ENCODE peak calls at places on chromosomes 3 and 15, in seven cellular contexts. C is body of pancreas, R is adrenal gland, T is upper lobe of right lung, V is psoas muscle, G is endodermal cell, S is A549. J is an unnamed sample.
A peak's percentile ranks its signal among the peaks of the same experiment; 100 is the strongest.

GRCh38 chr3:155179966-155180757 is 100.0 kb downstream of the MME start:
- DNase-seq in C (no peak), R (no peak), T (no peak), V (no peak), G (no peak), S (no peak), J (no peak)

GRCh38 chr15:65421360-65422215 is 1.2 kb downstream of the IGDCC4 start:
- DNase-seq in C (peak; percentile 20), R (peak; percentile 67), T (no peak), V (peak; percentile 65), G (peak; percentile 98), S (no peak), J (peak; percentile 65)

GRCh38 chr3:134708025-134708597 is 57.3 kb upstream of the KY start:
- DNase-seq in C (no peak), R (no peak), T (no peak), V (no peak), G (no peak), S (no peak), J (no peak)

GRCh38 chr3:99248913-99249312 is 347.4 kb upstream of the DCBLD2 start:
- DNase-seq in C (no peak), R (no peak), T (no peak), V (no peak), G (no peak), S (no peak), J (no peak)

GRCh38 chr3:25576146-25576545 is 88.6 kb downstream of the TOP2B start:
- DNase-seq in C (no peak), R (no peak), T (no peak), V (no peak), G (no peak), S (no peak), J (no peak)

GRCh38 chr3:122235147-122235546 is 51.7 kb downstream of the CASR start:
- DNase-seq in C (no peak), R (no peak), T (no peak), V (no peak), G (no peak), S (no peak), J (no peak)

GRCh38 chr3:41701196-41701698 is 260.7 kb downstream of the ULK4 start:
- DNase-seq in C (no peak), R (no peak), T (no peak), V (no peak), G (no peak), S (no peak), J (no peak)

GRCh38 chr3:101255441-101255840 is 64.9 kb downstream of the IMPG2 start:
- DNase-seq in C (no peak), R (no peak), T (no peak), V (no peak), G (no peak), S (no peak), J (no peak)

GRCh38 chr3:49759226-49759625 is 27.1 kb downstream of the IP6K1 start:
- DNase-seq in C (no peak), R (no peak), T (no peak), V (no peak), G (no peak), S (no peak), J (no peak)

GRCh38 chr3:125271127-125271526 is 58.6 kb upstream of the SLC12A8 start:
- DNase-seq in C (no peak), R (no peak), T (no peak), V (no peak), G (peak; percentile 40), S (no peak), J (no peak)

GRCh38 chr3:18720543-18720942 is 295.4 kb upstream of the SATB1 start:
- DNase-seq in C (no peak), R (no peak), T (no peak), V (no peak), G (no peak), S (no peak), J (no peak)

GRCh38 chr15:87348746-87349145 is 907.8 kb downstream of the NTRK3 start:
- DNase-seq in C (no peak), R (no peak), T (no peak), V (no peak), G (peak; percentile 47), S (peak; percentile 11), J (no peak)

GRCh38 chr3:145936986-145937385 is 224.0 kb downstream of the PLOD2 start:
- DNase-seq in C (no peak), R (no peak), T (no peak), V (no peak), G (no peak), S (no peak), J (no peak)

GRCh38 chr3:54936561-54936960 is 8.7 kb upstream of the LRTM1 start:
- DNase-seq in C (no peak), R (no peak), T (no peak), V (no peak), G (no peak), S (no peak), J (no peak)

GRCh38 chr3:99049164-99049563 is 147.7 kb upstream of the DCBLD2 start:
- DNase-seq in C (no peak), R (no peak), T (no peak), V (no peak), G (no peak), S (no peak), J (no peak)

GRCh38 chr15:66014639-66015182 is 145.4 kb downstream of the RAB11A start:
- DNase-seq in C (no peak), R (no peak), T (no peak), V (no peak), G (no peak), S (no peak), J (no peak)

GRCh38 chr3:17581421-17582080 is 160.9 kb downstream of the TBC1D5 start:
- DNase-seq in C (no peak), R (no peak), T (no peak), V (no peak), G (no peak), S (no peak), J (no peak)

GRCh38 chr3:139127101-139127500 is 82.4 kb upstream of the PRR23C start:
- DNase-seq in C (no peak), R (peak; percentile 55), T (no peak), V (no peak), G (no peak), S (no peak), J (no peak)

GRCh38 chr3:66476852-66477381 is 23.9 kb downstream of the LRIG1 start:
- DNase-seq in C (peak; percentile 42), R (no peak), T (no peak), V (no peak), G (no peak), S (no peak), J (no peak)

GRCh38 chr3:55877703-55878102 is 390.6 kb upstream of the WNT5A start:
- DNase-seq in C (no peak), R (no peak), T (no peak), V (no peak), G (no peak), S (no peak), J (no peak)

GRCh38 chr3:40317061-40317676 is 7.7 kb downstream of the EIF1B start:
- DNase-seq in C (peak; percentile 69), R (peak; percentile 50), T (no peak), V (no peak), G (peak; percentile 63), S (peak; percentile 58), J (no peak)

GRCh38 chr15:58486564-58486963 is 54.8 kb downstream of the LIPC start:
- DNase-seq in C (no peak), R (no peak), T (no peak), V (no peak), G (no peak), S (no peak), J (no peak)
- H3K27ac ChIP-seq in C (no peak overlapping the region), R (no peak overlapping the region), T (no peak overlapping the region), V (no peak overlapping the region), G (no peak overlapping the region), S (no peak overlapping the region), J (no peak overlapping the region)

GRCh38 chr3:29333520-29333919 is 52.6 kb downstream of the RBMS3 start:
- DNase-seq in C (no peak), R (no peak), T (no peak), V (no peak), G (no peak), S (no peak), J (no peak)

GRCh38 chr3:29334652-29335189 is 53.9 kb downstream of the RBMS3 start:
- DNase-seq in C (no peak), R (no peak), T (no peak), V (no peak), G (no peak), S (no peak), J (no peak)

GRCh38 chr3:29331035-29331434 is 50.2 kb downstream of the RBMS3 start:
- DNase-seq in C (no peak), R (no peak), T (no peak), V (no peak), G (no peak), S (no peak), J (no peak)

GRCh38 chr3:29329986-29330514 is 49.2 kb downstream of the RBMS3 start:
- DNase-seq in C (no peak), R (no peak), T (no peak), V (no peak), G (no peak), S (peak; percentile 14), J (no peak)

GRCh38 chr3:29331830-29332637 is 51.2 kb downstream of the RBMS3 start:
- DNase-seq in C (no peak), R (no peak), T (no peak), V (no peak), G (no peak), S (peak; percentile 31), J (no peak)
- H3K4me1 ChIP-seq in C (no peaks in the 10 kb centered on the region), R (peaks cover 60% of the 10 kb centered on the region), T (peaks cover 39% of the 10 kb centered on the region), V (peaks cover 68% of the 10 kb centered on the region), G (peaks cover 3% of the 10 kb centered on the region), S (peaks cover 77% of the 10 kb centered on the region), J (peaks cover 49% of the 10 kb centered on the region)

DNA sequence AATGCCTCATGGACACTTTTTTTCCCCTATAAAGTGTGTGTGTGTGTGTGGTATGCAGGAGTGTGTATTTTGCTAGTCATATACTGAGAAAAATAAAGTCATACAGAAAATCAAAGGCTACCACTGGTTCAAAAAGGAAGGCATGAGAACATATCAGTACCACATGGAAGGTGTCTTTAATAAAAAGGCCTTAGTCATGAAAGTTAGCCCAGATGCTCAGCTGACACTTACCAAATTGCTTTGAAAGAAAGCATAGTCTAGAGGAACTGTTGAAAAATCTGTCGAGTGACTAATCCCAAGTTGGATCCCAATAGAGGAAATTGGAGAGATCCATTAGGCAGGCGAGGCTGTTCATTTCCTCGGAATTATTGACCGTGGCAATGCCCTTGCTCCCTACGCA is 432.9 kb upstream of the CFAP20DC start:
- DNase-seq in C (no peak), R (no peak), T (no peak), V (no peak), G (no peak), S (no peak), J (no peak)
- H3K27ac ChIP-seq in C (peak overlapping the region; percentile 5), R (no peak overlapping the region), T (no peak overlapping the region), V (no peak overlapping the region), G (no peak overlapping the region), S (no peak overlapping the region), J (no peak overlapping the region)

DNA sequence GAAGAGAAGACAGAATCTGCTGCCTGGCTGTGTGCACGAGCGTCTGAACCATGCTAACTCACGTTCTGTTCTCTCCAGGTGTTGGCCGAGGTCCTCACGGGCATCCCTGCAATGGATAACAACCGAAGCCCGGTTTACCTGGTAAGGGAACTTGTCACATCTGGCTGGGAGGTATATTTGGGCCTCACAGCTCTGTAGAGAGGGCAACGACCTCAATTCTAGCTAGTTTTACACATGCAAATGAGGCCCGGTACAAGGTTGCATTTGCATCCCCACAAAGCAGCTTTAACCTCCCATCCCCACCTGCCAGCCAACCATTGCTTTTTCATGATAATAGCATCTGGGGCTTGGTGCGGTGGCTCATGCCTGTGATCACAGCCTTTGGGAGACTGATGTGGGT is 22.0 kb upstream of the TATDN2 start:
- DNase-seq in C (no peak), R (no peak), T (no peak), V (no peak), G (peak; percentile 87), S (no peak), J (no peak)
- H3K4me1 ChIP-seq in C (peaks cover 7% of the 10 kb centered on the region), R (peaks cover 11% of the 10 kb centered on the region), T (peaks cover 29% of the 10 kb centered on the region), V (peaks cover 5% of the 10 kb centered on the region), G (no peaks in the 10 kb centered on the region), S (peaks cover 34% of the 10 kb centered on the region), J (peaks cover 6% of the 10 kb centered on the region)

J was measured in suprapubic skin.